ENCODE peak calls at places on chromosomes 1 and 21, in four cellular contexts. S, G, B and L are unnamed samples. For H3K9me3, the result is how much of the 10 kb centered on the place peaks cover.

GRCh38 chr1:217493290-217493689 is 137.6 kb downstream of the GPATCH2 start:
- DNase-seq in B (no peak), S (no peak), G (no peak), L (no peak)

GRCh38 chr1:154429841-154430611 is 24.9 kb downstream of the IL6R start:
- DNase-seq in S (no peak), B (no peak), G (no peak), L (no peak)

GRCh38 chr1:228530086-228530758 is 43.0 kb downstream of the RNF187 start:
- DNase-seq in S (no peak), B (no peak), G (no peak), L (no peak)

GRCh38 chr1:185227161-185227560 is 70.2 kb downstream of the SWT1 start:
- DNase-seq in S (no peak), B (no peak), G (no peak), L (no peak)

GRCh38 chr1:84890581-84890980 is 2.4 kb downstream of the LPAR3 start:
- DNase-seq in G (no peak), S (no peak), B (no peak), L (no peak)

GRCh38 chr1:215064327-215064726 is 18.2 kb upstream of the KCNK2 start:
- DNase-seq in S (no peak), G (no peak), B (no peak), L (no peak)

GRCh38 chr1:105483436-105483835 is 1573.0 kb upstream of the PRMT6 start:
- DNase-seq in G (no peak), B (no peak), S (no peak), L (no peak)

GRCh38 chr1:214833357-214833756 is 230.4 kb downstream of the CENPF start:
- DNase-seq in B (no peak), G (no peak), S (no peak), L (no peak)

GRCh38 chr1:108049083-108049819 is 84.3 kb upstream of the VAV3 start:
- DNase-seq in G (no peak), B (no peak), S (peak), L (no peak)

GRCh38 chr1:159008744-159009188 is 941 bp upstream of the IFI16 start:
- DNase-seq in G (peak), B (no peak), S (no peak), L (no peak)

GRCh38 chr1:67850611-67851075 is 17.4 kb upstream of the GNG12 start:
- DNase-seq in G (no peak), B (peak), S (peak), L (no peak)

GRCh38 chr1:54356680-54357147 is 49.5 kb downstream of the SSBP3 start:
- DNase-seq in G (no peak), B (no peak), S (no peak), L (peak)

GRCh38 chr21:40053007-40053406 is 185.8 kb downstream of the PCP4 start:
- DNase-seq in B (no peak), S (peak), G (no peak), L (no peak)

GRCh38 chr21:38229260-38229877 is 27.4 kb upstream of the KCNJ15 start:
- DNase-seq in B (peak), S (no peak), G (no peak), L (no peak)
- H3K9me3 ChIP-seq in B (under half), S (half or more), G (under half), L (under half)

GRCh38 chr1:4486408-4487120 is 167.8 kb upstream of the AJAP1 start:
- DNase-seq in S (no peak), G (no peak), B (no peak), L (no peak)
- H3K9me3 ChIP-seq in S (under half), G (under half), B (under half), L (under half)

GRCh38 chr1:165875171-165875570 is 47.8 kb downstream of the UCK2 start:
- DNase-seq in B (peak), S (no peak), G (no peak), L (no peak)

GRCh38 chr1:165875604-165876003 is 48.2 kb downstream of the UCK2 start:
- DNase-seq in B (peak), S (no peak), G (no peak), L (no peak)

GRCh38 chr1:165877940-165878556 is 50.6 kb downstream of the UCK2 start:
- DNase-seq in S (no peak), G (no peak), B (no peak), L (no peak)

GRCh38 chr1:165876121-165876520 is 48.7 kb downstream of the UCK2 start:
- DNase-seq in G (no peak), B (no peak), S (no peak), L (no peak)

GRCh38 chr1:165877411-165877810 is 50.0 kb downstream of the UCK2 start:
- DNase-seq in B (no peak), S (no peak), G (no peak), L (no peak)
- H3K9me3 ChIP-seq in B (under half), S (under half), G (under half), L (under half)

GRCh38 chr21:22393324-22393723 is 1395.1 kb downstream of the NCAM2 start:
- DNase-seq in S (no peak), B (no peak), G (no peak), L (no peak)
- H3K9me3 ChIP-seq in S (under half), B (under half), G (under half), L (under half)

GRCh38 chr1:183291216-183291762 is 105.2 kb downstream of the LAMC2 start:
- DNase-seq in B (no peak), G (no peak), S (no peak), L (no peak)
- H3K9me3 ChIP-seq in B (under half), G (under half), S (under half), L (under half)